ENCODE peak calls at places on chromosomes 16 and 17, in eight cellular contexts. O is mucosa of descending colon; D is heart right ventricle; S is spleen; J is AG04450; I is CD8-positive, alpha-beta T cell; L is A549; V is sigmoid colon. Y is an unnamed sample.

GRCh38 chr17:56774650-56775049 is 59.1 kb downstream of the C17orf67 start:
- DNase-seq in O (no peak), D (no peak), S (no peak), J (no peak), I (no peak), L (no peak), V (no peak), Y (no peak)

GRCh38 chr16:20347666-20348364 is 4.7 kb downstream of the UMOD start:
- DNase-seq in O (no peak), D (no peak), S (no peak), J (no peak), I (no peak), L (no peak), V (no peak), Y (no peak)

GRCh38 chr17:14768923-14769322 is 468.0 kb downstream of the HS3ST3B1 start:
- DNase-seq in O (no peak), D (no peak), S (no peak), J (no peak), I (peak; percentile 7), L (no peak), V (no peak), Y (no peak)

GRCh38 chr17:13600475-13601316 is 1.0 kb downstream of the HS3ST3A1 start:
- DNase-seq in O (no peak), D (no peak), S (no peak), J (no peak), I (no peak), L (no peak), V (no peak), Y (peak; percentile 33)

GRCh38 chr16:50259334-50260205 is 6.8 kb upstream of the ADCY7 start:
- DNase-seq in O (peak; percentile 50), D (peak; percentile 37), S (peak; percentile 72), J (no peak), I (no peak), L (no peak), V (peak; percentile 80), Y (no peak)

GRCh38 chr16:84907575-84907974 is 87.8 kb downstream of the CRISPLD2 start:
- DNase-seq in O (no peak), D (no peak), S (no peak), J (no peak), I (no peak), L (no peak), V (peak; percentile 83), Y (no peak)

GRCh38 chr17:3983945-3984484 is 19.8 kb upstream of the ATP2A3 start:
- DNase-seq in O (no peak), D (peak; percentile 63), S (no peak), J (no peak), I (no peak), L (no peak), V (no peak), Y (no peak)

GRCh38 chr16:48647794-48648193 is 37.8 kb upstream of the N4BP1 start:
- DNase-seq in O (no peak), D (no peak), S (no peak), J (no peak), I (no peak), L (no peak), V (no peak), Y (no peak)

GRCh38 chr16:57665541-57665940 is 2.6 kb upstream of the ADGRG3 start:
- DNase-seq in O (no peak), D (no peak), S (no peak), J (no peak), I (no peak), L (no peak), V (no peak), Y (no peak)

GRCh38 chr16:49639739-49640388 is 216.0 kb downstream of the ZNF423 start:
- DNase-seq in O (no peak), D (peak; percentile 75), S (peak; percentile 54), J (peak; percentile 67), I (no peak), L (no peak), V (no peak), Y (no peak)

GRCh38 chr16:19071811-19072777 is 4.7 kb downstream of the COQ7 start:
- DNase-seq in O (no peak), D (peak; percentile 59), S (no peak), J (no peak), I (peak; percentile 53), L (peak; percentile 41), V (no peak), Y (peak; percentile 44)

GRCh38 chr17:75046583-75047289 is at the start of the genes ATP5PD and KCTD2:
- DNase-seq in O (peak; percentile 96), D (peak; percentile 97), S (peak; percentile 98), J (peak; percentile 90), I (peak; percentile 95), L (peak; percentile 99), V (peak; percentile 99), Y (peak; percentile 95)

GRCh38 chr17:50414808-50415207 is 11.2 kb upstream of the ACSF2 start:
- DNase-seq in O (no peak), D (no peak), S (no peak), J (no peak), I (no peak), L (no peak), V (no peak), Y (no peak)

GRCh38 chr16:56451753-56452689 is 667 bp downstream of the OGFOD1 start:
- DNase-seq in O (peak; percentile 54), D (peak; percentile 42), S (no peak), J (no peak), I (no peak), L (peak; percentile 35), V (no peak), Y (peak; percentile 50)

GRCh38 chr16:84924339-84925091 is 86.8 kb downstream of the ZDHHC7 start:
- DNase-seq in O (peak; percentile 65), D (peak; percentile 74), S (no peak), J (no peak), I (no peak), L (no peak), V (peak; percentile 71), Y (no peak)

GRCh38 chr17:69516225-69516624 is 101.7 kb downstream of the MAP2K6 start:
- DNase-seq in O (no peak), D (no peak), S (no peak), J (no peak), I (no peak), L (no peak), V (no peak), Y (no peak)

GRCh38 chr16:65070831-65071230 is 51.0 kb downstream of the CDH11 start:
- DNase-seq in O (no peak), D (peak; percentile 81), S (no peak), J (peak; percentile 90), I (no peak), L (peak; percentile 49), V (peak; percentile 80), Y (peak; percentile 96)

GRCh38 chr17:40329981-40330794 is 21.2 kb downstream of the RARA start:
- DNase-seq in O (peak; percentile 65), D (peak; percentile 79), S (peak; percentile 90), J (no peak), I (no peak), L (no peak), V (peak; percentile 85), Y (no peak)
- TF ChIP-seq CTCF in O (no peak), D (no peak), S (no peak), J (no peak), I (no peak), L (no peak), V (no peak), Y (no peak)

DNA sequence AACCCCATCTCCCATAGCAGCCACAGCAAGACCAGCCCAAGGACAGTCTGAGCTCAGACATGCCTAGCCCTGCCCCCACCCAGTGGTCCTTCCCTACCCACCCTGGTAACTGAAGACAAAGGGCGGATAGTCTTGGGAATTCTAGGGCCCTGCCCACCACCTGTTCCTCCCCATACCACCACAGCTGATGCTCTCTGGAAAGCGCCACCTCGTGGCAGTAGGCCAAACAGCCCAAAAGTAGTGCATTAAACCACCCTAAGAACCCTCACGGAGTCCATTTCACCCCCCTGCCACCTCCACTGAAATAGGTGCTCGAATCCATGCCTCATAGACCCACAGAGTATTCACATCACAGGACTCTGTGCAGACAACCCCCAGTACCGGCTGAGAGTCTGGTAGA is 1021.4 kb downstream of the CDH8 start:
- DNase-seq in O (no peak), D (no peak), S (no peak), J (no peak), I (no peak), L (no peak), V (no peak), Y (no peak)
- TF ChIP-seq CTCF in O (no peak), D (no peak), S (no peak), J (no peak), I (no peak), L (no peak), V (no peak), Y (no peak)

GRCh38 chr17:79924639-79924976 is 85.4 kb upstream of the CBX4 start:
- DNase-seq in O (no peak), D (no peak), S (no peak), J (no peak), I (no peak), L (no peak), V (no peak), Y (no peak)
- TF ChIP-seq CTCF in O (no peak), D (no peak), S (no peak), J (no peak), I (no peak), L (no peak), V (no peak), Y (peak; percentile 4)

DNA sequence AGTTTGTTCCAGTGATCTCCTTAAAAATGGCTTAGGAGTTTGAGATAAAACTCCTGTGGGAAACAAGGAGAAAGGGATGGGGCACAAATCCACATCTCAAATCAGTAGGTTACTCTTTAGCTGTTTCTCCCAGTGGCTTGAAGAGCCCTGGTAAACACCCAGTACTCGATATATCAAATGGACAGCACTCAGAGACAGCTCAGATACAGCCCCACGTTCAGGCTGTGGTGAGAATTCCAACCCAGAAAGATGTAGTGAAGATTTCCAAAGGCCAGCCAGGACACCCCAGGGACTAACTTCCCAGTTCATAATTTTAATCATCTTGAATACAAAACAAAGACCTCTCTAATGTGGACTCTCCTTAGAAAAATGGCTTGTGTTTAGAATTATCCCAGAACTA is 6.4 kb upstream of the VEZF1 start:
- DNase-seq in O (no peak), D (no peak), S (no peak), J (no peak), I (no peak), L (no peak), V (no peak), Y (no peak)
- TF ChIP-seq CTCF in O (no peak), D (no peak), S (no peak), J (no peak), I (no peak), L (no peak), V (no peak), Y (no peak)

DNA sequence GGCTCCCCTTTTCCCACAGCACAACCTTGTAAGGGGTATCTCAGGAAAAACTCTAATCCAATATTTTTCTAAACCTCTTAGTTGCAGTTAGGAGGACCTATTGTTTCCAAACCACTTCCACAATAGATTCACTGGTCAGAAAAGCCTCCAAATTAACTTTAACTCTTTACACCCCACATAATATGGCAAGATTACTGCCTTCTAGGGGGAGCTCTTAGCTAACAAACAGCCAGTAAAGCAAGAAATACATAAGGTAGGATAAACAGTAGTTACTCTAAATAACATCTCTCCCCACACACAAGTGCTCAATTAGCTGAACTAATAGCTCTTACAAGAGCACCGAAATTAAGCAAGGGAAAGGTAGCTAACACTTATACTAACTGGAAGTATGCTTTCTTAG is 192.1 kb upstream of the KIF2B start:
- DNase-seq in O (no peak), D (no peak), S (no peak), J (no peak), I (no peak), L (no peak), V (no peak), Y (no peak)
- TF ChIP-seq CTCF in O (no peak), D (no peak), S (no peak), J (no peak), I (no peak), L (no peak), V (no peak), Y (no peak)

Y was measured in HFFc6.